ENCODE peak calls at places on chromosomes 4 and X, in four cellular contexts. Z, R, W and P are unnamed samples.

GRCh38 chr4:145679520-145679919 is 426 bp upstream of the C4orf51 start:
- DNase-seq in Z (no peak), R (no peak), W (peak), P (peak)

GRCh38 chrX:48468693-48469691 is 1.1 kb downstream of the SLC38A5 start:
- DNase-seq in Z (peak), R (peak), W (no peak), P (no peak)

GRCh38 chr4:170827562-170828260 is 738.0 kb upstream of the AADAT start:
- DNase-seq in Z (no peak), R (no peak), W (no peak), P (peak)

GRCh38 chr4:2047781-2048581 is 11.1 kb upstream of the NAT8L start:
- DNase-seq in Z (peak), R (no peak), W (no peak), P (no peak)

GRCh38 chrX:110394653-110395052 is 36.0 kb downstream of the RTL9 start:
- DNase-seq in Z (no peak), R (no peak), W (no peak), P (peak)

GRCh38 chrX:103256651-103257050 is 1.7 kb upstream of the TCEAL8 start:
- DNase-seq in Z (no peak), R (no peak), W (no peak), P (no peak)

GRCh38 chrX:153671589-153672530 is 1.8 kb downstream of the PNCK start:
- DNase-seq in Z (peak), R (no peak), W (no peak), P (no peak)

GRCh38 chrX:15679246-15679645 is 14.6 kb upstream of the CLTRN start:
- DNase-seq in Z (no peak), R (no peak), W (no peak), P (no peak)

GRCh38 chr4:167867191-167867590 is 225.1 kb upstream of the ANXA10 start:
- DNase-seq in Z (no peak), R (no peak), W (no peak), P (no peak)

GRCh38 chr4:92059615-92060014 is 244.2 kb upstream of the GRID2 start:
- DNase-seq in Z (no peak), R (no peak), W (no peak), P (no peak)

GRCh38 chrX:111133389-111133788 is 37.4 kb downstream of the PAK3 start:
- DNase-seq in Z (no peak), R (no peak), W (no peak), P (peak)

GRCh38 chr4:163762756-163763155 is 268.3 kb downstream of the TMA16 start:
- DNase-seq in Z (no peak), R (no peak), W (no peak), P (no peak)

GRCh38 chr4:8882239-8882638 is 10.6 kb upstream of the HMX1 start:
- DNase-seq in Z (no peak), R (no peak), W (no peak), P (no peak)

GRCh38 chr4:171812377-171813194 is 618 bp upstream of the GALNTL6 start:
- DNase-seq in Z (peak), R (no peak), W (peak), P (no peak)

GRCh38 chr4:52038109-52038912 is at the start of gene SGCB:
- DNase-seq in Z (peak), R (peak), W (peak), P (no peak)

GRCh38 chr4:18422685-18423084 is 401.1 kb upstream of the LCORL start:
- DNase-seq in Z (no peak), R (no peak), W (no peak), P (no peak)

GRCh38 chrX:320126-320783 is 1.7 kb upstream of the GTPBP6 start:
- DNase-seq in Z (peak), R (no peak), W (no peak), P (no peak)

GRCh38 chr4:2040391-2041233 is 18.5 kb upstream of the NAT8L start:
- DNase-seq in Z (peak), R (no peak), W (no peak), P (no peak)

GRCh38 chr4:96739101-96739500 is 899.2 kb downstream of the PDHA2 start:
- DNase-seq in Z (no peak), R (no peak), W (no peak), P (no peak)

GRCh38 chr4:94849901-94850300 is 92.1 kb downstream of the BMPR1B start:
- DNase-seq in Z (no peak), R (no peak), W (no peak), P (no peak)

GRCh38 chr4:93835929-93836328 is 7.4 kb downstream of the ATOH1 start:
- DNase-seq in Z (no peak), R (no peak), W (no peak), P (no peak)

GRCh38 chr4:89254847-89255246 is 52.8 kb downstream of the GPRIN3 start:
- DNase-seq in Z (no peak), R (peak), W (peak), P (peak)

GRCh38 chr4:105208556-105208955 is 61.9 kb downstream of the TET2 start:
- DNase-seq in Z (no peak), R (no peak), W (no peak), P (no peak)

GRCh38 chr4:88672987-88673386 is 24.6 kb downstream of the NAP1L5 start:
- DNase-seq in Z (no peak), R (no peak), W (peak), P (no peak)